ENCODE peak calls at places on chromosome 13, in four cellular contexts. One of them, this sample, is unnamed.

GRCh38 chr13:70104481-70104880 is 3.1 kb upstream of the ATXN8OS start:
- DNase-seq in GM12878: no peak
- DNase-seq in K562: no peak
- DNase-seq in HepG2: no peak
- DNase-seq in this sample: no peak

GRCh38 chr13:43245374-43245964 is 222.1 kb downstream of the DNAJC15 start:
- DNase-seq in K562: no peak
- DNase-seq in HepG2: no peak
- DNase-seq in GM12878: no peak
- DNase-seq in this sample: no peak

GRCh38 chr13:73141292-73141771 is 82.5 kb downstream of the KLF5 start:
- DNase-seq in GM12878: no peak
- DNase-seq in K562: no peak
- DNase-seq in HepG2: peak; percentile 8
- DNase-seq in this sample: no peak

GRCh38 chr13:106159295-106160195 is 375.9 kb downstream of the EFNB2 start:
- DNase-seq in K562: no peak
- DNase-seq in HepG2: no peak
- DNase-seq in GM12878: no peak
- DNase-seq in this sample: no peak

GRCh38 chr13:82011355-82011754 is 1670.4 kb upstream of the SPRY2 start:
- DNase-seq in K562: no peak
- DNase-seq in GM12878: no peak
- DNase-seq in HepG2: no peak
- DNase-seq in this sample: no peak

GRCh38 chr13:21689097-21689496 is 18.2 kb downstream of the FGF9 start:
- DNase-seq in HepG2: no peak
- DNase-seq in GM12878: no peak
- DNase-seq in K562: no peak
- DNase-seq in this sample: no peak

GRCh38 chr13:95160112-95160906 is 140.9 kb downstream of the ABCC4 start:
- DNase-seq in HepG2: peak; percentile 91
- DNase-seq in GM12878: no peak
- DNase-seq in K562: no peak
- DNase-seq in this sample: no peak

GRCh38 chr13:23899555-23899954 is 2.3 kb upstream of the C1QTNF9B start:
- DNase-seq in HepG2: peak; percentile 36
- DNase-seq in K562: peak; percentile 13
- DNase-seq in GM12878: no peak
- DNase-seq in this sample: peak; percentile 36

GRCh38 chr13:96020155-96020575 is 33.0 kb downstream of the UGGT2 start:
- DNase-seq in GM12878: peak; percentile 23
- DNase-seq in K562: peak; percentile 39
- DNase-seq in HepG2: peak; percentile 75
- DNase-seq in this sample: peak; percentile 56

GRCh38 chr13:23510544-23510916 is 59.7 kb upstream of the TNFRSF19 start:
- DNase-seq in K562: no peak
- DNase-seq in HepG2: no peak
- DNase-seq in GM12878: no peak
- DNase-seq in this sample: no peak

GRCh38 chr13:24709186-24709913 is 29.1 kb downstream of the ATP12A start:
- DNase-seq in GM12878: no peak
- DNase-seq in HepG2: no peak
- DNase-seq in K562: no peak
- DNase-seq in this sample: no peak

GRCh38 chr13:106873810-106874209 is 305.9 kb upstream of the ARGLU1 start:
- DNase-seq in HepG2: no peak
- DNase-seq in GM12878: no peak
- DNase-seq in K562: no peak
- DNase-seq in this sample: no peak

GRCh38 chr13:62678039-62678438 is 1262.4 kb upstream of the PCDH20 start:
- DNase-seq in K562: no peak
- DNase-seq in GM12878: no peak
- DNase-seq in HepG2: no peak
- DNase-seq in this sample: no peak

GRCh38 chr13:73299787-73300186 is 241.0 kb downstream of the KLF5 start:
- DNase-seq in HepG2: no peak
- DNase-seq in GM12878: no peak
- DNase-seq in K562: no peak
- DNase-seq in this sample: no peak

GRCh38 chr13:80338781-80339577 is 1.9 kb downstream of the SPRY2 start:
- DNase-seq in K562: peak; percentile 39
- DNase-seq in HepG2: peak; percentile 23
- DNase-seq in GM12878: no peak
- DNase-seq in this sample: peak; percentile 77

GRCh38 chr13:38223093-38223492 is 126.6 kb upstream of the UFM1 start:
- DNase-seq in HepG2: peak; percentile 1
- DNase-seq in GM12878: no peak
- DNase-seq in K562: peak; percentile 5
- DNase-seq in this sample: no peak

GRCh38 chr13:22839554-22840286 is 341.1 kb upstream of the SGCG start:
- DNase-seq in GM12878: no peak
- DNase-seq in K562: peak; percentile 4
- DNase-seq in HepG2: no peak
- DNase-seq in this sample: no peak

GRCh38 chr13:41418027-41418426 is 39.3 kb upstream of the RGCC start:
- DNase-seq in K562: no peak
- DNase-seq in GM12878: no peak
- DNase-seq in HepG2: no peak
- DNase-seq in this sample: no peak

GRCh38 chr13:22047082-22047784 is 376.4 kb downstream of the FGF9 start:
- DNase-seq in HepG2: peak; percentile 30
- DNase-seq in GM12878: no peak
- DNase-seq in K562: no peak
- DNase-seq in this sample: no peak

GRCh38 chr13:112873851-112874750 is 94.9 kb upstream of the MCF2L start:
- DNase-seq in GM12878: no peak
- DNase-seq in K562: peak; percentile 75
- DNase-seq in HepG2: peak; percentile 67
- DNase-seq in this sample: peak; percentile 93

GRCh38 chr13:29454931-29455481 is 140.5 kb downstream of the SLC7A1 start:
- DNase-seq in K562: peak; percentile 38
- DNase-seq in HepG2: peak; percentile 16
- DNase-seq in GM12878: no peak
- DNase-seq in this sample: no peak

GRCh38 chr13:92896842-92897241 is 329.8 kb upstream of the GPC6 start:
- DNase-seq in HepG2: peak; percentile 37
- DNase-seq in GM12878: no peak
- DNase-seq in K562: no peak
- DNase-seq in this sample: peak; percentile 2

GRCh38 chr13:57437587-57437986 is 194.0 kb upstream of the PCDH17 start:
- DNase-seq in GM12878: no peak
- DNase-seq in K562: no peak
- DNase-seq in HepG2: no peak
- DNase-seq in this sample: no peak

GRCh38 chr13:65964672-65965071 is 1265.5 kb downstream of the PCDH9 start:
- DNase-seq in HepG2: no peak
- DNase-seq in K562: no peak
- DNase-seq in GM12878: no peak
- DNase-seq in this sample: no peak

GRCh38 chr13:70173236-70173959 is 65.1 kb upstream of the KLHL1 start:
- DNase-seq in HepG2: no peak
- DNase-seq in K562: no peak
- DNase-seq in GM12878: no peak
- DNase-seq in this sample: no peak

GRCh38 chr13:94178625-94179244 is 300.7 kb downstream of the DCT start:
- DNase-seq in HepG2: peak; percentile 53
- DNase-seq in GM12878: no peak
- DNase-seq in K562: no peak
- DNase-seq in this sample: no peak

GRCh38 chr13:28820099-28821051 is at the start of gene MTUS2:
- DNase-seq in K562: no peak
- DNase-seq in HepG2: no peak
- DNase-seq in GM12878: no peak
- DNase-seq in this sample: no peak

GRCh38 chr13:113400621-113401451 is 36.9 kb upstream of the GRTP1 start:
- DNase-seq in K562: no peak
- DNase-seq in GM12878: no peak
- DNase-seq in HepG2: no peak
- DNase-seq in this sample: no peak

GRCh38 chr13:31514932-31515331 is 224.4 kb upstream of the RXFP2 start:
- DNase-seq in HepG2: no peak
- DNase-seq in GM12878: no peak
- DNase-seq in K562: no peak
- DNase-seq in this sample: no peak

GRCh38 chr13:78030351-78030750 is 111.7 kb upstream of the EDNRB start:
- DNase-seq in GM12878: no peak
- DNase-seq in K562: no peak
- DNase-seq in HepG2: no peak
- DNase-seq in this sample: no peak

GRCh38 chr13:113491418-113491883 is 940 bp upstream of the DCUN1D2 start:
- DNase-seq in HepG2: no peak
- DNase-seq in GM12878: no peak
- DNase-seq in K562: peak; percentile 61
- DNase-seq in this sample: peak; percentile 78

GRCh38 chr13:96652506-96652905 is 341.8 kb downstream of the OXGR1 start:
- DNase-seq in K562: no peak
- DNase-seq in HepG2: no peak
- DNase-seq in GM12878: no peak
- DNase-seq in this sample: no peak

GRCh38 chr13:85535306-85535705 is 263.9 kb downstream of the SLITRK6 start:
- DNase-seq in GM12878: no peak
- DNase-seq in K562: no peak
- DNase-seq in HepG2: no peak
- DNase-seq in this sample: no peak

GRCh38 chr13:112716841-112717520 is 27.1 kb downstream of the ATP11A start:
- DNase-seq in HepG2: no peak
- DNase-seq in K562: no peak
- DNase-seq in GM12878: no peak
- DNase-seq in this sample: no peak

GRCh38 chr13:45932611-45933182 is 81.1 kb upstream of the SIAH3 start:
- DNase-seq in HepG2: no peak
- DNase-seq in K562: no peak
- DNase-seq in GM12878: no peak
- DNase-seq in this sample: no peak

GRCh38 chr13:88590574-88590973 is 919.4 kb downstream of the SLITRK5 start:
- DNase-seq in HepG2: no peak
- DNase-seq in K562: no peak
- DNase-seq in GM12878: no peak
- DNase-seq in this sample: no peak

GRCh38 chr13:62360609-62361008 is 945.0 kb upstream of the PCDH20 start:
- DNase-seq in GM12878: no peak
- DNase-seq in K562: no peak
- DNase-seq in HepG2: no peak
- DNase-seq in this sample: peak; percentile 9

GRCh38 chr13:110233682-110234280 is 73.2 kb downstream of the COL4A1 start:
- DNase-seq in GM12878: no peak
- DNase-seq in K562: no peak
- DNase-seq in HepG2: no peak
- DNase-seq in this sample: no peak
- H3K4me1 ChIP-seq in GM12878: no peaks in the 10 kb centered on the region
- H3K4me1 ChIP-seq in K562: no peaks in the 10 kb centered on the region
- H3K4me1 ChIP-seq in HepG2: no peaks in the 10 kb centered on the region
- H3K4me1 ChIP-seq in this sample: peaks cover 37% of the 10 kb centered on the region

GRCh38 chr13:109780880-109781383 is 5.5 kb downstream of the IRS2 start:
- DNase-seq in HepG2: no peak
- DNase-seq in K562: no peak
- DNase-seq in GM12878: no peak
- DNase-seq in this sample: no peak
- TF ChIP-seq GABPA in HepG2: no peak
- TF ChIP-seq GABPA in K562: no peak
- TF ChIP-seq GABPA in GM12878: no peak
- TF ChIP-seq GABPA in this sample: no peak

GRCh38 chr13:110716235-110716505 is 2.7 kb downstream of the ING1 start:
- DNase-seq in GM12878: no peak
- DNase-seq in K562: peak; percentile 12
- DNase-seq in HepG2: peak; percentile 24
- DNase-seq in this sample: no peak
- TF ChIP-seq SMC3 in GM12878: no peak
- TF ChIP-seq SMC3 in K562: no peak
- TF ChIP-seq SMC3 in HepG2: no peak
- TF ChIP-seq SMC3 in this sample: no peak

GRCh38 chr13:51590231-51590630 is 6.0 kb downstream of the WDFY2 start:
- DNase-seq in HepG2: no peak
- DNase-seq in GM12878: no peak
- DNase-seq in K562: no peak
- DNase-seq in this sample: no peak
- H3K4me1 ChIP-seq in HepG2: peaks cover 80% of the 10 kb centered on the region
- H3K4me1 ChIP-seq in GM12878: peaks cover 3% of the 10 kb centered on the region
- H3K4me1 ChIP-seq in K562: peaks cover 49% of the 10 kb centered on the region
- H3K4me1 ChIP-seq in this sample: peaks cover 29% of the 10 kb centered on the region

GRCh38 chr13:20465218-20465879 is 60.3 kb downstream of the CRYL1 start:
- DNase-seq in HepG2: no peak
- DNase-seq in K562: no peak
- DNase-seq in GM12878: no peak
- DNase-seq in this sample: no peak
- TF ChIP-seq GABPA in HepG2: no peak
- TF ChIP-seq GABPA in K562: no peak
- TF ChIP-seq GABPA in GM12878: no peak
- TF ChIP-seq GABPA in this sample: no peak

DNA sequence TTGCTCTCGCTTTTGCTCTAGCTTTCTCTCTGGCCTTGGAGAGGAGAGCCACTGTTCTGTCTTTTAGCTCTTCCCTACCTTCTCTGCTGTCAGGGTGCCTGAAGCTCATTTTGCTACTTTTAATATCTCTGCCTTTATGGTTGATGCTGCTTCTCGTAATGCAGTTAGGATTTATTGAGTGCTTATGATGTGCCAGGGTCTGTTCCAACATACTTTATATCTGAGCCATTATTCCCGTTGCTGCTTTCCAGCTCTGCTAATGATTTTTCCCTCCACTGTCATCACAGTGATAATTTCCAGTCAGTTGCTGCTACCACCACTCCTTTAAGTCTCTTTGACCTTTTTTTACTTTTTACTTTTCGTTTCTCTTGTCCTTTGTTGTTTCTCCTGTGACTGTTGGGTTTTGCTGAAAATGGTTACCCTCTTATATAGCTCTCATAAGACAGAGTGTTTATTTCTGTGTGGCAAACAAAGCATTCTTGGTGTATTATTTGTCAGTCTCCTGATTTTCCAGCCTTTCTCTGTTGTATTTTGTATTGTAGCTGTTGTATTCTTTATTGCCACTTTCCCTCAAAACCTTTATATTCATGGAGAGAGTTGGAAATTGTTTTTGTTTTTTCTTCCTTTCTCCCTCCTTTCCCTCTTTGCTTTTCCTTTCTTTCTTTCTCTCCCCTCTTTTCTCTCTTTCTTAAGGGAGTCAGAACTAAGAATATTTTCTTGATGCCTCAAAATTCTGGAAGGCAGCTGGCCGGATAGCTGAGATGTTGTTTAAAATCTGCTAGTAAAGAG is 37.4 kb downstream of the COG6 start:
- DNase-seq in GM12878: no peak
- DNase-seq in K562: no peak
- DNase-seq in HepG2: no peak
- DNase-seq in this sample: no peak
- TF ChIP-seq SMC3 in GM12878: no peak
- TF ChIP-seq SMC3 in K562: no peak
- TF ChIP-seq SMC3 in HepG2: no peak
- TF ChIP-seq SMC3 in this sample: no peak

DNA sequence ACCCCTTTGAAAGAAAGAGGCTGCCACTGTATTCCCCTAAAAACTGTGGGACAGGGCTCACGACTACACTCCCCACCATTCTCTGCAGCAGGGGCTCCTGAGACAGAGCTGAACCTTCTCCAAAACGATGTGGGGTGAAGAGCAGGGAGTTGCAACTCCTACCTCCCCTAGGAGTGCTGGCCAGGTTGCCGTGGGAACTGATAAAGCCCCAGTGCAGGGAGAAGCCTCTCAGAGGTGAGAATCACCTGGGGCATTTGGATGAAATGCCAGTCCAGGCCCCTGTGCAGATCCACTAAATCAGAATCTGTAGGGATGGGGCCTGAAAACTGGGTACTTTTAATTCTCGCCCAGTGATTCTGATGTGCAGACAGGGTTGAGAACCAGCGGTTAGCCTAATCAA is 945 bp downstream of the DHRS12 start:
- DNase-seq in K562: no peak
- DNase-seq in HepG2: no peak
- DNase-seq in GM12878: no peak
- DNase-seq in this sample: peak; percentile 41
- H3K4me1 ChIP-seq in K562: peaks cover 18% of the 10 kb centered on the region
- H3K4me1 ChIP-seq in HepG2: peaks cover 51% of the 10 kb centered on the region
- H3K4me1 ChIP-seq in GM12878: peaks cover 17% of the 10 kb centered on the region
- H3K4me1 ChIP-seq in this sample: peaks cover 19% of the 10 kb centered on the region